ENCODE peak calls at places on chromosomes 1 and 21, in five cellular contexts. T is GM20000, M is uterus, W is ascending aorta, P is GM10248. F is an unnamed sample.

GRCh38 chr1:231850786-231851185 is 224.2 kb downstream of the DISC1 start:
- DNase-seq in T (no peak), M (no peak), W (no peak), P (no peak), F (no peak)

GRCh38 chr1:46581685-46582455 is 22.2 kb downstream of the MKNK1 start:
- DNase-seq in T (no peak), M (no peak), W (no peak), P (no peak), F (peak)

GRCh38 chr1:106831511-106831910 is 225.0 kb upstream of the PRMT6 start:
- DNase-seq in T (no peak), M (no peak), W (no peak), P (no peak), F (no peak)

GRCh38 chr1:215720121-215720520 is 153.0 kb downstream of the KCTD3 start:
- DNase-seq in T (no peak), M (no peak), W (no peak), P (no peak), F (no peak)

GRCh38 chr1:201500670-201501120 is 6.2 kb downstream of the CSRP1 start:
- DNase-seq in T (no peak), M (peak), W (no peak), P (no peak), F (no peak)

GRCh38 chr21:41636636-41637625 is 129.0 kb upstream of the TMPRSS2 start:
- DNase-seq in T (no peak), M (no peak), W (no peak), P (no peak), F (no peak)

GRCh38 chr1:208924958-208925357 is 658.6 kb upstream of the CAMK1G start:
- DNase-seq in T (no peak), M (no peak), W (no peak), P (no peak), F (no peak)

GRCh38 chr1:165695011-165695410 is 3.4 kb downstream of the ALDH9A1 start:
- DNase-seq in T (no peak), M (no peak), W (no peak), P (no peak), F (no peak)

GRCh38 chr1:98119793-98120192 is 199.0 kb upstream of the DPYD start:
- DNase-seq in T (no peak), M (no peak), W (no peak), P (no peak), F (no peak)

GRCh38 chr1:247942624-247943023 is 6.0 kb upstream of the OR2L8 start:
- DNase-seq in T (no peak), M (no peak), W (no peak), P (no peak), F (no peak)

GRCh38 chr1:70963374-70963773 is 84.2 kb downstream of the PTGER3 start:
- DNase-seq in T (no peak), M (no peak), W (no peak), P (no peak), F (no peak)

GRCh38 chr1:12553963-12554362 is 64.0 kb downstream of the DHRS3 start:
- DNase-seq in T (no peak), M (no peak), W (no peak), P (no peak), F (no peak)

GRCh38 chr1:40818264-40818961 is 34.8 kb downstream of the KCNQ4 start:
- DNase-seq in T (peak), M (peak), W (no peak), P (peak), F (peak)

GRCh38 chr1:246151796-246152434 is 355.2 kb downstream of the SMYD3 start:
- DNase-seq in T (no peak), M (no peak), W (no peak), P (no peak), F (no peak)

GRCh38 chr1:59107516-59107915 is 189.4 kb upstream of the FGGY start:
- DNase-seq in T (no peak), M (peak), W (peak), P (no peak), F (no peak)

GRCh38 chr1:168161459-168161858 is 17.3 kb upstream of the TIPRL start:
- DNase-seq in T (no peak), M (no peak), W (no peak), P (no peak), F (no peak)

GRCh38 chr1:41444796-41445195 is 39.7 kb downstream of the EDN2 start:
- DNase-seq in T (no peak), M (no peak), W (no peak), P (no peak), F (no peak)

GRCh38 chr1:187051618-187052232 is 223.0 kb downstream of the PLA2G4A start:
- DNase-seq in T (peak), M (no peak), W (no peak), P (peak), F (no peak)

GRCh38 chr1:244335456-244335855 is 116.3 kb downstream of the ADSS2 start:
- DNase-seq in T (no peak), M (no peak), W (no peak), P (no peak), F (no peak)

DNA sequence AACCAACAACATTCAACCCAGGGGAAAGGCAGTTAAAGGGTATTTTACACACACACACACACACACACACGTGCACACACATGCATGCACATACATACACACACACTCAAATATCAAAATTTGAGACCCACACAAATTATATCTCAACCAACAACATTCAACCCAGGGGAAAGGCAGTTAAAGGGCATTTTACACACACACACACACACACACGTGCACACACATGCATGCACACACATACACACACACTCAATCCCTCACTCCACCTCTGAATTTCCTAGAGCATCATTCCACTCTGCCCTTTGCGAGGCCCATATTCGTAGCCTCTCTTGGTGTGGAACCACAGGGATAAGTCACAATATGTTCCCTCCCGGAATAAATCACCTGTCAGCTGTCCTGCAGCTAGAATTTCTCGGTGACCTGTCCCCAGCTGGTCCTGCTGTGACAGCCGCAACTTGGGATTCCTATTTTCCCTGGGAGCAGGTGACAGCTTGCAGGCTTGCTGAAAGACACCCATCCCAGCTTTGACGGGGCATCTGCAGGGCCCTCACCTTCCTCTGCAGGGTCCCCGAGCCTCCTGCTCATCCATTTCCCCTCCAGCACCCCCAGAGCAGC is 122.7 kb downstream of the PSMG1 start:
- DNase-seq in T (no peak), M (no peak), W (no peak), P (no peak), F (no peak)
- TF ChIP-seq CTCF in T (no peak), M (no peak), W (no peak), P (no peak), F (no peak)

DNA sequence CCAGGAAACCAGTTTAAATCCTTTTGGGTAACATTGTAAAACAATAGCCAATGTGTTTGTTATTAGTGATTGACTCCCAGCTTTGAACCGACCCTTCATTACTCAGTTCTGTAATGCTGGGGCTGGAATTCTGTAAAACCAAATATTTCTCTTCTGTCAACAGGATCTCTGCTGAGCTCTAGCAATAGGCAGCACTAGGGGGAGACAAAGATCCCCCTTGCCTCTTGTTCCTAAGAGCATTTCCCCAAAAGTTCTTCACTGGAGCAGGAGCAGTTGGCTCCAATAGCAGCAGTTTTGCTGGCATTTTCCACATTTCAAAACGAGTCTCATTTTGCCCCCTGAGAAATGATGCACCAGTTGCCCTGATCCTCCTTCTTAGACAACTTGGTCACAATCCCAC is 1671.1 kb downstream of the MRPL39 start:
- DNase-seq in T (no peak), M (no peak), W (no peak), P (no peak), F (peak)
- TF ChIP-seq CTCF in T (peak), M (no peak), W (peak), P (peak), F (peak)

GRCh38 chr1:27593341-27594326 is 10.3 kb downstream of the AHDC1 start:
- DNase-seq in T (no peak), M (peak), W (no peak), P (no peak), F (no peak)
- TF ChIP-seq CTCF in T (no peak), M (no peak), W (no peak), P (no peak), F (no peak)

GRCh38 chr1:119374208-119374877 is 5.8 kb downstream of the HAO2 start:
- DNase-seq in T (no peak), M (no peak), W (no peak), P (no peak), F (peak)
- TF ChIP-seq CTCF in T (no peak), M (no peak), W (no peak), P (no peak), F (no peak)

GRCh38 chr1:116725798-116726197 is 28.4 kb upstream of the CD2 start:
- DNase-seq in T (no peak), M (no peak), W (no peak), P (no peak), F (no peak)

GRCh38 chr1:116724765-116725375 is 29.4 kb upstream of the CD2 start:
- DNase-seq in T (peak), M (peak), W (no peak), P (peak), F (peak)

GRCh38 chr1:116721608-116722007 is 32.6 kb upstream of the CD2 start:
- DNase-seq in T (no peak), M (no peak), W (no peak), P (no peak), F (no peak)

GRCh38 chr1:116720406-116721071 is 33.7 kb upstream of the CD2 start:
- DNase-seq in T (no peak), M (no peak), W (no peak), P (no peak), F (no peak)

GRCh38 chr1:116722016-116722838 is 32.0 kb upstream of the CD2 start:
- DNase-seq in T (no peak), M (no peak), W (no peak), P (no peak), F (no peak)
- TF ChIP-seq CTCF in T (no peak), M (no peak), W (no peak), P (no peak), F (no peak)

GRCh38 chr1:224109981-224110380 is 3.9 kb upstream of the FBXO28 start:
- DNase-seq in T (no peak), M (no peak), W (no peak), P (no peak), F (no peak)

GRCh38 chr1:224107282-224107625 is 6.7 kb upstream of the FBXO28 start:
- DNase-seq in T (no peak), M (no peak), W (no peak), P (no peak), F (no peak)

GRCh38 chr1:224108991-224109390 is 4.9 kb upstream of the FBXO28 start:
- DNase-seq in T (no peak), M (no peak), W (no peak), P (no peak), F (no peak)

GRCh38 chr1:224106568-224107281 is 7.2 kb upstream of the FBXO28 start:
- DNase-seq in T (peak), M (no peak), W (no peak), P (peak), F (peak)
- TF ChIP-seq CTCF in T (peak), M (no peak), W (no peak), P (peak), F (peak)

GRCh38 chr1:1759456-1760344 is 18.6 kb downstream of the NADK start:
- DNase-seq in T (no peak), M (no peak), W (no peak), P (no peak), F (no peak)

GRCh38 chr1:1761504-1762376 is 16.5 kb downstream of the NADK start:
- DNase-seq in T (no peak), M (no peak), W (no peak), P (no peak), F (no peak)

GRCh38 chr1:1758692-1759455 is 19.4 kb downstream of the NADK start:
- DNase-seq in T (no peak), M (no peak), W (no peak), P (no peak), F (no peak)

GRCh38 chr1:1760345-1760650 is 18.0 kb downstream of the NADK start:
- DNase-seq in T (no peak), M (no peak), W (no peak), P (no peak), F (no peak)

DNA sequence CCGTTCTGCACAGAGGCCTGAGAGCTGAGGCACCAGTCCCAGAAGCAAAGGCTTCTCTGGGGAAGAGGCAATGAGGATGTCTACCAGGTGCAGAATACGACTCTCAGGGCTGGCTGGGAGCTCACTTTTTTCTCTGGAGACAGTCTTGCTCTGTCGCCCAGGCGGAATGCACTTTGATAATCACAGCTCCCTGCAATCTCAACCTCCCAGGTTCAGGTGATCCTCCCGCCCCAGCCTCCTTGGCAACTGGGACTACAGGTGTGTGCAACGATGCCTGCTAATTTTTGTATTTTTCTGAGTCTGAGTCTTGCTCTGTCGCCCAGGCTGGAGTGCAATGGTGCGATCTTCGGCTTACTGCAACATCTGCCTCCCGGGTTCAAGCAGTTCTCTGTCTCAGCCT is 17.6 kb downstream of the NADK start:
- DNase-seq in T (no peak), M (no peak), W (no peak), P (no peak), F (no peak)
- TF ChIP-seq CTCF in T (no peak), M (no peak), W (no peak), P (no peak), F (no peak)

DNA sequence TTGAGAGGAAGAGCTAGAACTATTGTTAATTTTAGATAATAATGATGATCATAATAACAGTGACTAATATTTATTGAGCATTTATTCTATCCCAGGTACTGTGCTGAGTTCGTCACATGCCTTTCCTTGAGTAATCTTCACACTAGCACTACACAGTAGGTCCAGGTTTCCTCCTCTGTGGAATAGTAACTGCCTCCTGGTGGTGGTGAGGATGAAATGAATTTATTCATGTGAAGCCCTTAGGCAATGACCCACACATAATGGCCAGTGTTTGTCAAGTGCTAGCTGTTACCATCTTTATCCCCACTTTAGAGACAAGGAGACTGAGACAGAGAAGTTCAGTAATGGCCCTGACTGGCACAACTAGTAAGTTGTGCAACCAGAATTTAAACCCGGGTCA is 5.9 kb downstream of the NIPAL3 start:
- DNase-seq in T (no peak), M (no peak), W (no peak), P (no peak), F (no peak)
- TF ChIP-seq CTCF in T (no peak), M (no peak), W (no peak), P (no peak), F (no peak)

DNA sequence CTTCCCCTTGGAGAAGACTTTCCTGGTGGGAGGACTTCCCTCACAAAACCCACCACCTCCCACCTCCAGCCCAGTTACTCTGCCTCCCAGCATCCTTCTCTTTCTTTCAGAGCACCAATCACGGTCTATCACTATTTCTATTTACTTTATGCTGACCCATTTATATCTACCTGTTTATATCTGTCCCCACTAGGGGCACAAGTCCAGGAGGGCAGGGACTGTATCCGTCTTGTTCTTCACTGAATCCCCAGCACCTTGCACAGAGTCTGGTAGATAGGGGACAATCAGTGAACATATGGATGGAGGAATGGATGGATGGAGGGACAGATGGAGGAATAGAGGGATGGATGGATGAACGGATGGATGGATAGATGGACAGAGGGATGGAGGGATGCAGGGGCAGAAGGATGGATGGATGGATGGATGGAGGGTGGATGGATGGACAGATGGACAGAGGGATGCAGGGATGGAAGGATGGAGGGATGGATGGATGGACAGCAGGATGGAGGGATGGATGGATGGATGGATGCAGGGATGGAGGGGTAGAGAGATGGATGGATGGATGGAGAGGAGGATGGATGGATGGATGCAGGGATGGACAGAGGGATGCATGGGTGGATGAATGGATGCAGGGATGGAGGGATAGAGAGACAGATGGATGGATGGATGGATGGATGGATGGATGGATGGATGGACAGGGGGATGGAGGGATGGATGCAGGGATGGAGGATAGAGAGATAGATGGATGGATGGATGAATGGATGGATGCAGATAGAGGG is 5.5 kb downstream of the C1QB start:
- DNase-seq in T (no peak), M (no peak), W (no peak), P (no peak), F (no peak)
- TF ChIP-seq CTCF in T (no peak), M (no peak), W (no peak), P (no peak), F (no peak)

F was measured in activated CD8-positive, alpha-beta T cell treated with anti-CD3 and anti-CD28 coated beads for 36 hours.